ENCODE peak calls at places on chromosomes 7 and 10, in five cellular contexts. I is dermis microvascular lymphatic vessel endothelial cell; O is Jurkat, Clone E6-1; L is NCI-H1105 treated with DMSO at 0.1 percent for 48 hours; Y is NCI-H345. B is an unnamed sample.

GRCh38 chr10:93749218-93749799 is 8.4 kb upstream of the LGI1 start:
- DNase-seq in I (no peak), O (no peak), L (no peak), Y (no peak), B (no peak)

GRCh38 chr7:145779165-145779564 is 337.4 kb upstream of the CNTNAP2 start:
- DNase-seq in I (no peak), O (no peak), L (no peak), Y (no peak), B (no peak)

GRCh38 chr10:52486840-52487611 is 172.9 kb downstream of the DKK1 start:
- DNase-seq in I (no peak), O (no peak), L (no peak), Y (no peak), B (no peak)

GRCh38 chr7:13231216-13231615 is 543.8 kb downstream of the ARL4A start:
- DNase-seq in I (no peak), O (no peak), L (no peak), Y (no peak), B (no peak)

GRCh38 chr7:40095695-40096327 is 38.6 kb downstream of the MPLKIP start:
- DNase-seq in I (no peak), O (no peak), L (no peak), Y (no peak), B (no peak)

GRCh38 chr7:69115788-69116187 is 482.5 kb upstream of the AUTS2 start:
- DNase-seq in I (no peak), O (no peak), L (no peak), Y (no peak), B (no peak)

GRCh38 chr10:96441126-96441905 is 72.4 kb downstream of the TLL2 start:
- DNase-seq in I (no peak), O (no peak), L (no peak), Y (no peak), B (no peak)

GRCh38 chr10:100518761-100519241 is 860 bp downstream of the SEC31B start:
- DNase-seq in I (peak), O (peak), L (peak), Y (peak), B (no peak)

GRCh38 chr7:151893405-151893923 is 16.5 kb upstream of the PRKAG2 start:
- DNase-seq in I (no peak), O (no peak), L (no peak), Y (no peak), B (no peak)

GRCh38 chr7:143877076-143877475 is 24.9 kb downstream of the TCAF1 start:
- DNase-seq in I (no peak), O (no peak), L (no peak), Y (no peak), B (no peak)

GRCh38 chr7:34168013-34168412 is 262.7 kb downstream of the BMPER start:
- DNase-seq in I (no peak), O (no peak), L (no peak), Y (no peak), B (no peak)

B was measured in GM12892.